ENCODE peak calls at places on chromosomes 3 and 15, in seven cellular contexts. E, T, K, N, L, I and P are unnamed samples.

GRCh38 chr3:132342183-132342582 is 25.0 kb downstream of the ACP3 start:
- DNase-seq in L (no peak), E (no peak), T (peak; percentile 50), I (no peak), N (peak; percentile 61), K (no peak), P (no peak)

GRCh38 chr3:81823882-81824395 is 62.5 kb upstream of the GBE1 start:
- DNase-seq in T (peak; percentile 12), E (peak; percentile 3), L (no peak), N (peak; percentile 3), K (no peak), I (no peak), P (no peak)

GRCh38 chr3:152159328-152159727 is 109.4 kb upstream of the MBNL1 start:
- DNase-seq in E (no peak), T (peak; percentile 93), N (peak; percentile 50), I (peak; percentile 94), K (no peak), L (no peak), P (peak; percentile 68)

GRCh38 chr3:108489776-108490175 is 20.6 kb downstream of the MYH15 start:
- DNase-seq in K (no peak), L (no peak), N (peak; percentile 70), I (peak; percentile 51), E (peak; percentile 51), T (peak; percentile 61), P (no peak)

GRCh38 chr3:160369784-160370183 is 29.2 kb downstream of the IFT80 start:
- DNase-seq in N (no peak), E (no peak), L (no peak), T (no peak), I (no peak), K (no peak), P (no peak)

GRCh38 chr3:30658328-30659052 is 52.1 kb downstream of the TGFBR2 start:
- DNase-seq in K (no peak), L (no peak), I (peak; percentile 79), N (peak; percentile 73), E (peak; percentile 73), T (peak; percentile 68), P (no peak)

GRCh38 chr15:32642667-32643425 is 1.3 kb downstream of the SCG5 start:
- DNase-seq in L (no peak), K (no peak), T (no peak), E (no peak), I (peak; percentile 58), N (no peak), P (no peak)

GRCh38 chr3:66415867-66416428 is 84.9 kb downstream of the LRIG1 start:
- DNase-seq in E (no peak), I (no peak), L (no peak), K (no peak), N (no peak), T (no peak), P (no peak)

GRCh38 chr15:74194572-74195559 is 7.7 kb downstream of the STRA6 start:
- DNase-seq in T (no peak), I (no peak), K (no peak), E (no peak), N (no peak), L (no peak), P (no peak)

GRCh38 chr3:187748050-187748481 is 2.8 kb upstream of the BCL6 start:
- DNase-seq in I (peak; percentile 78), L (peak; percentile 95), K (peak; percentile 92), E (peak; percentile 96), T (peak; percentile 84), N (peak; percentile 87), P (peak; percentile 95)

GRCh38 chr3:43512749-43513404 is 108.9 kb downstream of the ANO10 start:
- DNase-seq in I (peak; percentile 81), E (no peak), L (no peak), N (no peak), K (no peak), T (peak; percentile 36), P (no peak)

GRCh38 chr15:70701891-70702568 is 61.3 kb downstream of the UACA start:
- DNase-seq in I (peak; percentile 76), E (no peak), N (peak; percentile 64), K (no peak), T (peak; percentile 71), L (no peak), P (no peak)

GRCh38 chr15:71151061-71151460 is 35.8 kb downstream of the THSD4 start:
- DNase-seq in N (peak; percentile 41), I (peak; percentile 51), T (no peak), L (no peak), K (no peak), E (no peak), P (no peak)

GRCh38 chr15:56040081-56041035 is 46.9 kb upstream of the NEDD4 start:
- DNase-seq in I (peak; percentile 98), L (peak; percentile 41), K (peak; percentile 55), T (peak; percentile 98), E (no peak), N (peak; percentile 96), P (peak; percentile 78)

GRCh38 chr3:59816312-59816711 is 766.5 kb upstream of the CFAP20DC start:
- DNase-seq in T (no peak), L (no peak), I (no peak), N (no peak), E (no peak), K (no peak), P (no peak)

GRCh38 chr3:63441262-63441661 is 163.2 kb downstream of the SYNPR start:
- DNase-seq in I (no peak), L (no peak), K (no peak), E (no peak), N (no peak), T (no peak), P (no peak)

GRCh38 chr3:50155891-50156290 is 767 bp downstream of the SEMA3F start:
- DNase-seq in N (no peak), K (no peak), L (no peak), I (no peak), T (no peak), E (no peak), P (no peak)

GRCh38 chr3:135034291-135034768 is 239.3 kb downstream of the EPHB1 start:
- DNase-seq in E (no peak), T (no peak), K (no peak), L (no peak), I (no peak), N (no peak), P (no peak)

GRCh38 chr3:51715231-51716058 is 8.6 kb downstream of the GRM2 start:
- DNase-seq in K (no peak), L (peak; percentile 27), N (no peak), I (no peak), E (no peak), T (no peak), P (no peak)

GRCh38 chr15:87477759-87478687 is 778.5 kb downstream of the NTRK3 start:
- DNase-seq in E (no peak), T (peak; percentile 63), K (no peak), L (no peak), N (peak; percentile 71), I (peak; percentile 49), P (peak; percentile 72)

GRCh38 chr3:47385007-47385406 is 4.2 kb downstream of the PTPN23 start:
- DNase-seq in I (peak; percentile 25), K (no peak), T (no peak), L (no peak), N (no peak), E (no peak), P (no peak)

GRCh38 chr3:31953636-31954035 is 27.4 kb downstream of the OSBPL10 start:
- DNase-seq in E (peak; percentile 43), K (no peak), L (no peak), T (no peak), I (no peak), N (no peak), P (no peak)

GRCh38 chr15:69626095-69627066 is 173.8 kb downstream of the RPLP1 start:
- DNase-seq in E (no peak), I (no peak), N (no peak), L (no peak), K (no peak), T (no peak), P (no peak)

GRCh38 chr15:80173022-80173759 is 20.4 kb downstream of the FAH start:
- DNase-seq in T (peak; percentile 60), I (peak; percentile 52), L (peak; percentile 75), K (peak; percentile 79), N (peak; percentile 70), E (peak; percentile 79), P (peak; percentile 88)

GRCh38 chr3:45604066-45604465 is 9.5 kb downstream of the LIMD1 start:
- DNase-seq in L (no peak), K (peak; percentile 36), I (no peak), N (no peak), E (no peak), T (no peak), P (no peak)

GRCh38 chr3:45605569-45605968 is 11.0 kb downstream of the LIMD1 start:
- DNase-seq in L (no peak), T (no peak), E (no peak), I (no peak), K (peak; percentile 24), N (no peak), P (no peak)

GRCh38 chr3:45603226-45603625 is 8.7 kb downstream of the LIMD1 start:
- DNase-seq in E (no peak), N (no peak), K (no peak), T (no peak), L (no peak), I (no peak), P (no peak)

GRCh38 chr3:45604999-45605398 is 10.4 kb downstream of the LIMD1 start:
- DNase-seq in E (no peak), T (no peak), I (no peak), K (no peak), L (no peak), N (no peak), P (no peak)

GRCh38 chr3:45604596-45604995 is 10.0 kb downstream of the LIMD1 start:
- DNase-seq in I (no peak), N (no peak), T (no peak), K (no peak), E (no peak), L (no peak), P (no peak)
- H3K4me1 ChIP-seq in I (peaks cover 39% of the 10 kb centered on the region), N (peaks cover 15% of the 10 kb centered on the region), T (peaks cover 25% of the 10 kb centered on the region), K (peaks cover 77% of the 10 kb centered on the region), E (no peaks in the 10 kb centered on the region), L (peaks cover 21% of the 10 kb centered on the region), P (peaks cover 96% of the 10 kb centered on the region)

GRCh38 chr15:82832601-82833209 is 23.3 kb downstream of the WHAMM start:
- DNase-seq in E (no peak), T (peak; percentile 87), K (no peak), I (peak; percentile 93), N (peak; percentile 77), L (no peak), P (no peak)
- H3K4me1 ChIP-seq in E (no peaks in the 10 kb centered on the region), T (peaks cover 13% of the 10 kb centered on the region), K (peaks cover 14% of the 10 kb centered on the region), I (peaks cover 10% of the 10 kb centered on the region), N (no peaks in the 10 kb centered on the region), L (no peaks in the 10 kb centered on the region), P (peaks cover 11% of the 10 kb centered on the region)

DNA sequence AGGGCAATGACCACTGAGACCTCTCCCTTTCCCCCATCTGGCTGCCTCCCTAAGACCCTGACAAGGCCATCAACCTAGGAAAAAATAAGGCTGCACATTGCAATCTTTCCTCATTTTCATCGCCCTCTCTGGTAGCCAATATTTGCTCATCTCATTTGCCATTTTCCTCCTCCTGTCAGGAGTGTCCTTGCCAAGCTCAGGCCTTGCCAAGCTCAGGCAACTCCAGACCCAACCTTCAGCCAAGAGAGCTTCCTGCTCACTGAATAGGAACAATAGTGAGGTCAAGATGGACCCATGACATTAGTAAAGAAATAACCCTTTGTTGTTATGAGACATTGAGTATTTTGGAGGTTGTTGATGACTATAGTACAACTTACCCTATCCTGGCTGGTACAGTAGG is 380.3 kb downstream of the RSL24D1 start:
- DNase-seq in T (no peak), K (no peak), E (no peak), N (no peak), L (no peak), I (no peak), P (no peak)
- H3K4me1 ChIP-seq in T (no peaks in the 10 kb centered on the region), K (no peaks in the 10 kb centered on the region), E (no peaks in the 10 kb centered on the region), N (no peaks in the 10 kb centered on the region), L (no peaks in the 10 kb centered on the region), I (no peaks in the 10 kb centered on the region), P (no peaks in the 10 kb centered on the region)

GRCh38 chr15:93066834-93067648 is 22.0 kb downstream of the RGMA start:
- DNase-seq in E (no peak), L (no peak), N (peak; percentile 32), I (no peak), T (no peak), K (no peak), P (peak; percentile 60)
- H3K4me1 ChIP-seq in E (no peaks in the 10 kb centered on the region), L (peaks cover 21% of the 10 kb centered on the region), N (peaks cover 25% of the 10 kb centered on the region), I (no peaks in the 10 kb centered on the region), T (no peaks in the 10 kb centered on the region), K (peaks cover 3% of the 10 kb centered on the region), P (no peaks in the 10 kb centered on the region)